ENCODE peak calls at places on chromosomes 7 and 10, in five cellular contexts. E is A549, Q is SK-N-SH, F is K562, H is IMR-90. M is an unnamed sample.

GRCh38 chr7:143898810-143899209 is 3.2 kb downstream of the TCAF1 start:
- DNase-seq in H (no peak), Q (no peak), F (no peak), E (no peak), M (no peak)

GRCh38 chr10:1240341-1240775 is 184.2 kb downstream of the WDR37 start:
- DNase-seq in E (no peak), Q (peak; percentile 65), H (no peak), F (no peak), M (no peak)

GRCh38 chr7:26198133-26198780 is 2.3 kb downstream of the HNRNPA2B1 start:
- DNase-seq in E (no peak), H (no peak), Q (no peak), F (peak; percentile 47), M (no peak)

GRCh38 chr10:52814506-52814905 is 41.9 kb upstream of the MBL2 start:
- DNase-seq in H (no peak), Q (no peak), F (no peak), E (no peak), M (no peak)

GRCh38 chr7:155769701-155770100 is 42.6 kb downstream of the SHH start:
- DNase-seq in E (no peak), F (no peak), H (no peak), Q (no peak), M (no peak)

GRCh38 chr7:79412438-79412837 is 41.0 kb downstream of the MAGI2 start:
- DNase-seq in Q (no peak), H (no peak), F (no peak), E (no peak), M (no peak)

GRCh38 chr10:114281006-114281405 is 42.0 kb downstream of the VWA2 start:
- DNase-seq in H (no peak), F (no peak), E (no peak), Q (no peak), M (no peak)

GRCh38 chr10:58177362-58177947 is 90.2 kb downstream of the IPMK start:
- DNase-seq in H (peak; percentile 47), Q (peak; percentile 23), E (peak; percentile 39), F (peak; percentile 21), M (no peak)

GRCh38 chr10:16822726-16823360 is 5.6 kb upstream of the RSU1 start:
- DNase-seq in H (no peak), F (no peak), E (no peak), Q (no peak), M (no peak)

GRCh38 chr10:16828731-16829175 is 11.5 kb upstream of the RSU1 start:
- DNase-seq in F (peak; percentile 12), Q (no peak), E (no peak), H (peak; percentile 83), M (no peak)

GRCh38 chr10:16832351-16833080 is 15.3 kb upstream of the RSU1 start:
- DNase-seq in E (peak; percentile 44), Q (no peak), H (peak; percentile 90), F (no peak), M (no peak)

GRCh38 chr10:16828114-16828568 is 10.9 kb upstream of the RSU1 start:
- DNase-seq in Q (peak; percentile 27), H (peak; percentile 83), F (peak; percentile 85), E (peak; percentile 79), M (peak; percentile 48)
- TF ChIP-seq RCOR1 in Q (no peak), H (no peak), F (no peak), E (no peak), M (no peak)

GRCh38 chr7:151079199-151079910 is 1.3 kb downstream of the FASTK start:
- DNase-seq in H (no peak), F (no peak), Q (no peak), E (no peak), M (no peak)

GRCh38 chr7:151075978-151076426 is 4.6 kb downstream of the FASTK start:
- DNase-seq in F (no peak), Q (no peak), H (no peak), E (no peak), M (no peak)

GRCh38 chr7:151078233-151079040 is 2.2 kb downstream of the FASTK start:
- DNase-seq in H (no peak), F (peak; percentile 73), E (no peak), Q (no peak), M (no peak)

GRCh38 chr7:151076863-151077704 is 3.5 kb downstream of the FASTK start:
- DNase-seq in F (no peak), Q (peak; percentile 85), H (no peak), E (peak; percentile 69), M (no peak)

GRCh38 chr7:151077705-151078232 is 2.8 kb downstream of the FASTK start:
- DNase-seq in F (no peak), E (no peak), H (no peak), Q (no peak), M (no peak)
- TF ChIP-seq RCOR1 in F (no peak), E (no peak), H (no peak), Q (no peak), M (no peak)

GRCh38 chr7:43575506-43575905 is 7.4 kb upstream of the STK17A start:
- DNase-seq in Q (no peak), F (no peak), E (no peak), H (no peak), M (no peak)

GRCh38 chr7:43570688-43571365 is 12.1 kb upstream of the STK17A start:
- DNase-seq in E (no peak), H (no peak), Q (no peak), F (no peak), M (no peak)

GRCh38 chr7:43569424-43569823 is 13.5 kb upstream of the STK17A start:
- DNase-seq in F (peak; percentile 35), H (peak; percentile 84), Q (no peak), E (no peak), M (no peak)

GRCh38 chr7:43568529-43568928 is 14.4 kb upstream of the STK17A start:
- DNase-seq in F (no peak), E (no peak), Q (no peak), H (no peak), M (no peak)

GRCh38 chr7:43572516-43573049 is 10.3 kb upstream of the STK17A start:
- DNase-seq in F (peak; percentile 82), E (peak; percentile 94), H (peak; percentile 100), Q (no peak), M (no peak)
- TF ChIP-seq RCOR1 in F (no peak), E (no peak), H (no peak), Q (no peak), M (no peak)

GRCh38 chr7:124457841-124458240 is 307.8 kb downstream of the GPR37 start:
- DNase-seq in Q (no peak), E (no peak), H (peak; percentile 70), F (no peak), M (no peak)
- TF ChIP-seq RCOR1 in Q (no peak), E (no peak), H (no peak), F (no peak), M (no peak)

GRCh38 chr10:76554478-76554877 is 1083.1 kb downstream of the KCNMA1 start:
- DNase-seq in H (no peak), E (no peak), Q (no peak), F (no peak), M (no peak)
- TF ChIP-seq RCOR1 in H (no peak), E (no peak), Q (no peak), F (no peak), M (no peak)